ENCODE peak calls at places on chromosomes 16 and 17, in ten cellular contexts. L is CD4-positive, CD25-positive, alpha-beta regulatory T cell; Y is activated CD4-positive, CD25-positive, alpha-beta regulatory T cell treated with anti-CD3 and anti-CD28 coated beads, Interleukin-2, amount 50 U/mL, for 24 hours; J is GM12878; F is activated T-cell treated with anti-CD3 and anti-CD28 coated beads, Interleukin-2, amount 50 U/mL, for 72 hours; U is B cell; O is right lobe of liver; C is central memory CD8-positive, alpha-beta T cell; T is body of pancreas; P is right cardiac atrium. D is an unnamed sample.

GRCh38 chr17:30332057-30332542 is 1.8 kb downstream of the TMIGD1 start:
- ATAC-seq in T (no peak), L (peak), U (peak), F (peak), P (no peak), C (peak), O (peak), J (peak), Y (peak), D (no peak)

GRCh38 chr16:66295191-66295590 is 71.3 kb upstream of the CDH5 start:
- ATAC-seq in C (no peak), F (no peak), Y (no peak), P (no peak), J (no peak), O (no peak), U (no peak), L (no peak), T (no peak), D (no peak)

GRCh38 chr17:6940186-6940649 is 55.6 kb upstream of the ALOX12 start:
- ATAC-seq in U (no peak), O (peak), F (no peak), J (no peak), P (peak), T (no peak), Y (no peak), C (peak), L (no peak), D (peak)

GRCh38 chr17:82605939-82606600 is 42.2 kb downstream of the WDR45B start:
- ATAC-seq in Y (no peak), L (no peak), O (no peak), T (no peak), U (no peak), C (no peak), P (no peak), F (no peak), J (no peak), D (no peak)

GRCh38 chr16:84851192-84852127 is 31.7 kb downstream of the CRISPLD2 start:
- ATAC-seq in J (no peak), T (peak), Y (no peak), L (no peak), U (no peak), O (peak), F (no peak), C (no peak), P (no peak), D (no peak)

GRCh38 chr16:1791943-1792812 is 1.3 kb downstream of the IGFALS start:
- ATAC-seq in O (peak), T (no peak), Y (no peak), P (no peak), J (no peak), F (no peak), C (no peak), L (no peak), U (no peak), D (no peak)

GRCh38 chr17:45815752-45816151 is 28.9 kb upstream of the SPPL2C start:
- ATAC-seq in Y (no peak), C (no peak), O (no peak), U (no peak), T (no peak), J (no peak), P (no peak), L (no peak), F (no peak), D (no peak)

GRCh38 chr17:45110676-45111611 is 21.4 kb downstream of the PLCD3 start:
- ATAC-seq in Y (no peak), L (no peak), P (peak), U (no peak), O (no peak), F (no peak), C (no peak), J (peak), T (no peak), D (peak)

GRCh38 chr17:63170795-63171194 is 204.8 kb downstream of the TANC2 start:
- ATAC-seq in T (no peak), O (no peak), C (no peak), L (no peak), F (no peak), J (no peak), Y (no peak), U (no peak), P (no peak), D (no peak)

GRCh38 chr16:11857161-11857560 is 5.8 kb upstream of the RSL1D1 start:
- ATAC-seq in U (no peak), J (no peak), L (no peak), P (no peak), Y (no peak), C (no peak), T (no peak), F (no peak), O (no peak), D (no peak)

GRCh38 chr16:78749745-78750268 is 650.4 kb downstream of the WWOX start:
- ATAC-seq in C (peak), J (peak), P (no peak), F (no peak), T (no peak), U (peak), O (no peak), Y (no peak), L (peak), D (no peak)

GRCh38 chr16:85563515-85564276 is 49.4 kb upstream of the GSE1 start:
- ATAC-seq in U (no peak), Y (no peak), J (no peak), P (peak), C (no peak), F (peak), T (peak), O (peak), L (no peak), D (peak)

GRCh38 chr16:27204232-27204915 is 1.0 kb downstream of the KDM8 start:
- ATAC-seq in L (no peak), F (no peak), O (peak), P (peak), T (peak), U (no peak), J (no peak), C (no peak), Y (no peak), D (peak)

GRCh38 chr17:7035591-7036368 is at the start of gene SLC16A13:
- ATAC-seq in O (peak), F (peak), Y (peak), L (peak), P (peak), U (peak), T (peak), J (peak), C (peak), D (peak)

GRCh38 chr16:65249768-65250167 is 127.9 kb upstream of the CDH11 start:
- ATAC-seq in J (no peak), Y (no peak), F (no peak), O (peak), T (peak), U (no peak), C (no peak), L (no peak), P (peak), D (no peak)

GRCh38 chr17:40937384-40937819 is at the start of gene KRT23:
- ATAC-seq in P (no peak), C (no peak), Y (no peak), F (no peak), U (no peak), J (no peak), L (no peak), T (peak), O (no peak), D (no peak)

GRCh38 chr17:67046398-67046797 is 2.0 kb downstream of the CACNG1 start:
- ATAC-seq in F (no peak), O (no peak), P (peak), J (no peak), Y (no peak), T (no peak), U (no peak), L (no peak), C (no peak), D (no peak)

GRCh38 chr17:36928450-36929125 is 8.7 kb upstream of the LHX1 start:
- ATAC-seq in L (no peak), U (no peak), P (no peak), T (no peak), J (peak), F (no peak), Y (no peak), C (no peak), O (no peak), D (no peak)

GRCh38 chr17:74998783-74999182 is 11.4 kb downstream of the CDR2L start:
- ATAC-seq in F (no peak), C (no peak), T (no peak), Y (no peak), O (peak), L (no peak), U (no peak), J (no peak), P (peak), D (no peak)

GRCh38 chr17:80242505-80242904 is 18.1 kb upstream of the RNF213 start:
- ATAC-seq in J (no peak), T (no peak), U (no peak), Y (no peak), C (no peak), P (no peak), L (no peak), F (no peak), O (no peak), D (no peak)

GRCh38 chr16:89402962-89403361 is 87.4 kb downstream of the ANKRD11 start:
- ATAC-seq in Y (peak), C (peak), L (peak), J (no peak), T (no peak), O (no peak), F (peak), U (peak), P (no peak), D (no peak)

GRCh38 chr17:42675984-42676423 is 790 bp downstream of the PLEKHH3 start:
- ATAC-seq in P (peak), T (peak), Y (no peak), J (no peak), L (no peak), O (peak), C (no peak), F (no peak), U (no peak), D (peak)

GRCh38 chr16:58114827-58115825 is 14.1 kb downstream of the CFAP20 start:
- ATAC-seq in O (peak), Y (no peak), U (no peak), C (no peak), T (no peak), L (no peak), J (no peak), F (no peak), P (no peak), D (no peak)

GRCh38 chr16:79261461-79261860 is 339.1 kb downstream of the MAF start:
- ATAC-seq in U (no peak), C (peak), L (no peak), O (peak), F (peak), T (no peak), P (peak), J (peak), Y (no peak), D (no peak)

GRCh38 chr16:7378024-7378695 is 45.5 kb downstream of the RBFOX1 start:
- ATAC-seq in P (peak), L (no peak), O (no peak), F (no peak), J (no peak), C (no peak), T (no peak), Y (no peak), U (no peak), D (no peak)

GRCh38 chr17:12985431-12986285 is 32.2 kb downstream of the ELAC2 start:
- ATAC-seq in Y (no peak), P (peak), O (no peak), J (no peak), F (no peak), L (no peak), U (no peak), T (peak), C (no peak), D (no peak)